ENCODE peak calls at places on chromosomes 6 and 20, in five cellular contexts. One of them, this sample, is unnamed.

GRCh38 chr6:146700078-146700686 is 101.4 kb downstream of the ADGB start:
- DNase-seq in lung: peak; percentile 83
- DNase-seq in SK-N-SH: peak; percentile 48
- DNase-seq in PC-9: peak; percentile 63
- DNase-seq in CD4-positive, alpha-beta memory T cell: peak; percentile 30
- DNase-seq in this sample: peak; percentile 49

GRCh38 chr6:39218868-39219567 is 10.3 kb downstream of the KCNK5 start:
- DNase-seq in lung: no peak
- DNase-seq in SK-N-SH: no peak
- DNase-seq in PC-9: no peak
- DNase-seq in CD4-positive, alpha-beta memory T cell: no peak
- DNase-seq in this sample: no peak

GRCh38 chr20:12913781-12914443 is 94.9 kb upstream of the SPTLC3 start:
- DNase-seq in lung: no peak
- DNase-seq in SK-N-SH: no peak
- DNase-seq in PC-9: no peak
- DNase-seq in CD4-positive, alpha-beta memory T cell: no peak
- DNase-seq in this sample: no peak

GRCh38 chr6:154792761-154793160 is 59.5 kb downstream of the SCAF8 start:
- DNase-seq in lung: no peak
- DNase-seq in SK-N-SH: no peak
- DNase-seq in PC-9: peak; percentile 83
- DNase-seq in CD4-positive, alpha-beta memory T cell: no peak
- DNase-seq in this sample: peak; percentile 26

GRCh38 chr20:19433371-19434316 is 221.2 kb downstream of the SLC24A3 start:
- DNase-seq in lung: no peak
- DNase-seq in SK-N-SH: no peak
- DNase-seq in PC-9: no peak
- DNase-seq in CD4-positive, alpha-beta memory T cell: no peak
- DNase-seq in this sample: no peak

GRCh38 chr20:12047838-12048432 is 130.2 kb downstream of the BTBD3 start:
- DNase-seq in lung: no peak
- DNase-seq in SK-N-SH: no peak
- DNase-seq in PC-9: no peak
- DNase-seq in CD4-positive, alpha-beta memory T cell: no peak
- DNase-seq in this sample: no peak

GRCh38 chr20:17971571-17972013 is 2.8 kb downstream of the MGME1 start:
- DNase-seq in lung: no peak
- DNase-seq in SK-N-SH: no peak
- DNase-seq in PC-9: peak; percentile 51
- DNase-seq in CD4-positive, alpha-beta memory T cell: no peak
- DNase-seq in this sample: no peak

GRCh38 chr20:11338506-11339306 is 579.0 kb upstream of the BTBD3 start:
- DNase-seq in lung: no peak
- DNase-seq in SK-N-SH: no peak
- DNase-seq in PC-9: no peak
- DNase-seq in CD4-positive, alpha-beta memory T cell: no peak
- DNase-seq in this sample: no peak

GRCh38 chr6:136783021-136783420 is 9.3 kb downstream of the MAP3K5 start:
- DNase-seq in lung: no peak
- DNase-seq in SK-N-SH: no peak
- DNase-seq in PC-9: no peak
- DNase-seq in CD4-positive, alpha-beta memory T cell: no peak
- DNase-seq in this sample: no peak

GRCh38 chr6:37531026-37531425 is 31.3 kb upstream of the CCDC167 start:
- DNase-seq in lung: no peak
- DNase-seq in SK-N-SH: no peak
- DNase-seq in PC-9: no peak
- DNase-seq in CD4-positive, alpha-beta memory T cell: no peak
- DNase-seq in this sample: no peak

GRCh38 chr20:46176744-46177378 is 58.7 kb downstream of the CD40 start:
- DNase-seq in lung: no peak
- DNase-seq in SK-N-SH: no peak
- DNase-seq in PC-9: no peak
- DNase-seq in CD4-positive, alpha-beta memory T cell: no peak
- DNase-seq in this sample: no peak

GRCh38 chr6:140101367-140101766 is 726.9 kb upstream of the CITED2 start:
- DNase-seq in lung: no peak
- DNase-seq in SK-N-SH: no peak
- DNase-seq in PC-9: no peak
- DNase-seq in CD4-positive, alpha-beta memory T cell: no peak
- DNase-seq in this sample: no peak

GRCh38 chr20:35363190-35363589 is 48.6 kb downstream of the UQCC1 start:
- DNase-seq in lung: no peak
- DNase-seq in SK-N-SH: no peak
- DNase-seq in PC-9: no peak
- DNase-seq in CD4-positive, alpha-beta memory T cell: no peak
- DNase-seq in this sample: no peak

GRCh38 chr6:166289181-166290061 is 18.8 kb downstream of the PRR18 start:
- DNase-seq in lung: no peak
- DNase-seq in SK-N-SH: no peak
- DNase-seq in PC-9: no peak
- DNase-seq in CD4-positive, alpha-beta memory T cell: no peak
- DNase-seq in this sample: no peak

GRCh38 chr6:167402195-167402686 is 77.4 kb downstream of the TTLL2 start:
- DNase-seq in lung: no peak
- DNase-seq in SK-N-SH: no peak
- DNase-seq in PC-9: no peak
- DNase-seq in CD4-positive, alpha-beta memory T cell: no peak
- DNase-seq in this sample: no peak

GRCh38 chr6:122817766-122818165 is 28.7 kb downstream of the SMPDL3A start:
- DNase-seq in lung: no peak
- DNase-seq in SK-N-SH: no peak
- DNase-seq in PC-9: no peak
- DNase-seq in CD4-positive, alpha-beta memory T cell: no peak
- DNase-seq in this sample: no peak

GRCh38 chr20:53949319-53949839 is 121.0 kb downstream of the BCAS1 start:
- DNase-seq in lung: no peak
- DNase-seq in SK-N-SH: no peak
- DNase-seq in PC-9: no peak
- DNase-seq in CD4-positive, alpha-beta memory T cell: peak; percentile 87
- DNase-seq in this sample: peak; percentile 54

GRCh38 chr6:33840064-33840926 is 36.5 kb upstream of the MLN start:
- DNase-seq in lung: no peak
- DNase-seq in SK-N-SH: no peak
- DNase-seq in PC-9: peak; percentile 95
- DNase-seq in CD4-positive, alpha-beta memory T cell: no peak
- DNase-seq in this sample: peak; percentile 98

GRCh38 chr6:52598123-52598823 is 21.4 kb upstream of the TRAM2 start:
- DNase-seq in lung: peak; percentile 48
- DNase-seq in SK-N-SH: peak; percentile 74
- DNase-seq in PC-9: no peak
- DNase-seq in CD4-positive, alpha-beta memory T cell: peak; percentile 11
- DNase-seq in this sample: no peak

DNA sequence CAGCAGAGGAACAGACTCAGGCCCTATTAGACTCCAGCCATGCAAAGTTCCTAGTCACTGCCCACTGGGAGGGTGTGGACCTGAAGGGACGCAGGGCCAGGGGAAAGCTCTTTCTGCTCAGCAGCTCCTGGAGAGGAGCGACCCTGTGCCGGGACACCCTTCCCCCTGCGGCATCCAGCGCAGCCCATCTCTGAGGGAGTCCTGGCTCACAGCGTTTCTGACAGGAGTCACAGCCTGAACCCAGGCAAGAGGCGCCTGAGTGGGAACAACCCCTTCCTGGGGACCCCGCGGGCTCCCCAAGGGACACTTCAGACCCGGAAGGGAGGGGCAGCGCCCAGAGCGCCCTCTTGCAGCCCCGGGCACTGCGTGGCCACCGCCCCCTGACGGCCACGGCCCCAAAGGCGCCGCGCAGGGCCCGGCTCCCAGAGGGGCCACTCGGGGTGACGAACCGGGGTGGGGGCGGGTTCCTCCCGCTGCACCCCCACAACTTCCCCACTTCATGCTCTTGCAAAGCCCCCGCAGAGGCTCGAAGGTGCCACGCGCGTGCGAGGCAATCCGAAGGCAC is 853 bp downstream of the UCKL1 start:
- DNase-seq in lung: no peak
- DNase-seq in SK-N-SH: peak; percentile 75
- DNase-seq in PC-9: peak; percentile 45
- DNase-seq in CD4-positive, alpha-beta memory T cell: no peak
- DNase-seq in this sample: no peak
- H3K4me1 ChIP-seq in lung: peaks cover 37% of the 10 kb centered on the region
- H3K4me1 ChIP-seq in SK-N-SH: peaks cover 6% of the 10 kb centered on the region
- H3K4me1 ChIP-seq in PC-9: peaks cover 26% of the 10 kb centered on the region
- H3K4me1 ChIP-seq in CD4-positive, alpha-beta memory T cell: peaks cover 43% of the 10 kb centered on the region
- H3K4me1 ChIP-seq in this sample: peaks cover 40% of the 10 kb centered on the region

DNA sequence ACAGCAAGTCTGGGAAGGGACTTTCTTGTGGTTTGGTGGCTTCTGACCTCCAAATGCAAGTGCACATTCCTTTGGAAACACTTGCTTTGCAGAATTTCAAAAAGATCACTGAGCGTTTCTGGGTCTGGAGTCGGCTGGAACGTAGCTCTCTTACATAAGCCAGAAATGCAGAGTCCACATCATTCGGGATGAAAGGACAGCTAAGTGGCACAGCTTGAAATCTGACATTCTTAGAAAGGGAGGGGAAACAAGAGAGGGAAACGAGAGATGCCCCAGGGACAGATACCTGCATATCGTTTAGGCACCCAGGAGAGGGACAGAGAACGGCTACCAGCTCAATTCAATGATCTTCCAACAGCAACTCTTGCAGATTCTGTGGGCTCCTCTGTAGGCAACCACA is 118.7 kb downstream of the NFATC2 start:
- DNase-seq in lung: no peak
- DNase-seq in SK-N-SH: no peak
- DNase-seq in PC-9: peak; percentile 93
- DNase-seq in CD4-positive, alpha-beta memory T cell: no peak
- DNase-seq in this sample: no peak
- H3K4me1 ChIP-seq in lung: peaks cover 3% of the 10 kb centered on the region
- H3K4me1 ChIP-seq in SK-N-SH: peaks cover 6% of the 10 kb centered on the region
- H3K4me1 ChIP-seq in PC-9: peaks cover 32% of the 10 kb centered on the region
- H3K4me1 ChIP-seq in CD4-positive, alpha-beta memory T cell: peaks cover 82% of the 10 kb centered on the region
- H3K4me1 ChIP-seq in this sample: no peaks in the 10 kb centered on the region

GRCh38 chr20:64053841-64054661 is 4.6 kb upstream of the SOX18 start:
- DNase-seq in lung: no peak
- DNase-seq in SK-N-SH: peak; percentile 79
- DNase-seq in PC-9: no peak
- DNase-seq in CD4-positive, alpha-beta memory T cell: no peak
- DNase-seq in this sample: no peak

GRCh38 chr20:64052326-64052722 is 2.9 kb upstream of the SOX18 start:
- DNase-seq in lung: no peak
- DNase-seq in SK-N-SH: no peak
- DNase-seq in PC-9: no peak
- DNase-seq in CD4-positive, alpha-beta memory T cell: no peak
- DNase-seq in this sample: no peak

GRCh38 chr20:64051033-64051452 is 1.6 kb upstream of the SOX18 start:
- DNase-seq in lung: no peak
- DNase-seq in SK-N-SH: no peak
- DNase-seq in PC-9: no peak
- DNase-seq in CD4-positive, alpha-beta memory T cell: no peak
- DNase-seq in this sample: no peak

GRCh38 chr20:64051532-64052325 is 2.3 kb upstream of the SOX18 start:
- DNase-seq in lung: peak; percentile 54
- DNase-seq in SK-N-SH: no peak
- DNase-seq in PC-9: no peak
- DNase-seq in CD4-positive, alpha-beta memory T cell: no peak
- DNase-seq in this sample: no peak

DNA sequence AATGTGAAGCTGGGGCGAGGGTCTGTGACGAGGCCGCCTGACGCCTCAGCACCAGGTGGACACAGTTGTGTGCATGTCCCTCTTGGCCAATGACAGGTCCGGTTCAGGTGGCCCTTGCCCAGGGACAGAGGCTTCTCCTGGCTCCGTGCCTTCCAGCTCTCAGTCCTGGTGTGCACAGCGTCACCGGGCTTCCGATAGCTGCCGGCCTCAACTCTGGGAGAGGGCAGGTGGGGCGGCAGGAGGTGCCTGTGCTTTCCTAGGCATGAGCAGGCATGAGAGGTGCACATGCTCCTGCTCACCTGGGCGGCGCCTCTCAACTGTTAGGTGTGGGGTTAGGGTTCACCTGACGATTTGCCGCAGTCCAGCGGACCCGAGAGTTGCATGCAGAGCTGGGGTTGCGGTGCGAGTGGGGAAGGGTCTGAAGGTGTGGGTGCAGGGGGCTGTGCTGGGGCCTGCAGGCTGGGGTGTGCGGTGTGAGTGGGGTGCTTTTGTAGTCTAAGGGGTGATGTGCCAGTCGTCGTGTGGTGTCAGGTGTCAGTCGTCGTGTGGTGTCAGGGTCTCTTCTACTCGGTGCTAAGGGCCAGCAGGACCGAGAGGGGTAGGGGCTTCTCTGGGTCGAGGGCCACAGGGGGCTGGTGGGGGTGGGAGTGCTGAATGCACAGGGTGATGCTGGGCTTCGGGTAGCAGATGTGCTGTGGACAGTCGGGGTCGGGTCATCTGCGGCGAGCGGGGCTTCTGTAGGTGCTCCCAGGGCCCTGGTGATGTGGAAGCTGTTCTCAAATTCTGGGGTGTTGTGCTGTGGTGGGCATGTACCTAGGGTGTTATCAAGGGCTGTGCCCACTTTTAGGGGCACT is 3.8 kb upstream of the SOX18 start:
- DNase-seq in lung: no peak
- DNase-seq in SK-N-SH: no peak
- DNase-seq in PC-9: no peak
- DNase-seq in CD4-positive, alpha-beta memory T cell: no peak
- DNase-seq in this sample: no peak
- H3K4me1 ChIP-seq in lung: peaks cover 17% of the 10 kb centered on the region
- H3K4me1 ChIP-seq in SK-N-SH: no peaks in the 10 kb centered on the region
- H3K4me1 ChIP-seq in PC-9: peaks cover 11% of the 10 kb centered on the region
- H3K4me1 ChIP-seq in CD4-positive, alpha-beta memory T cell: peaks cover 22% of the 10 kb centered on the region
- H3K4me1 ChIP-seq in this sample: peaks cover 28% of the 10 kb centered on the region

DNA sequence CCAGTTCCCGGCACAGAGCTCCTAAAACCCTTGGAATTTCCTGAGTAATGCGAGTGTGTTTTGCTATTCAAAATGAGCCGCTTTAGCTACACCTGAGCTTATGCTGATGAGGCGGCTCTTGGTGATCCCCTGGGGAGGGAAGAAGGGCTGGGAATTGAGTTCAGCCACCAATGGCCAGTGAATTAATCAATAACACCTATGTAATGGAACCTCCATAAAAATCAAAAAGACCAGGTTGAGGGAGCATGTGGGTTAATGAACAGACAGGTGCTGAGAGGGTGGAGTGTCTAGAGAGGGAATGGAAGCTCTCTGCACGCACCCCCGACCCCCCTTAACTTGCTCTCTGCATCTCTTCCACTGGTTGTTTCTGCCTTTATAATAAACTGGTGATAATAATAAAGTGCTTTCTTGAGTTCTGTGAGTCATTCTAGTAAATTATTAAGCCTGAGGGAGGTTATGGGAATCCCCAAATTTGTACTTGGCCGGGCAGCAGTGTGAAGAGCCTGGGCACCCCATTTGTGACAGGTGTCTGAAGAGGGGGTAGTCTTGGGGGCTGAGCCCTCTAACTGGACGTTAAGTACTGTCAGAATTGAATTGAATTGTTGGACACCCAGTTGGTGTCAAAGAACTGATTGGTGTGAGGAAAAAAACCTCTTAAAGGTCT is 24.7 kb upstream of the SERPINB1 start:
- DNase-seq in lung: no peak
- DNase-seq in SK-N-SH: no peak
- DNase-seq in PC-9: no peak
- DNase-seq in CD4-positive, alpha-beta memory T cell: no peak
- DNase-seq in this sample: no peak
- H3K4me1 ChIP-seq in lung: peaks cover 6% of the 10 kb centered on the region
- H3K4me1 ChIP-seq in SK-N-SH: no peaks in the 10 kb centered on the region
- H3K4me1 ChIP-seq in PC-9: no peaks in the 10 kb centered on the region
- H3K4me1 ChIP-seq in CD4-positive, alpha-beta memory T cell: peaks cover 36% of the 10 kb centered on the region
- H3K4me1 ChIP-seq in this sample: peaks cover 13% of the 10 kb centered on the region

This sample was measured in keratinocyte.